ENCODE peak calls at places on chromosomes 6 and 20, in nine cellular contexts. A is T-helper 22 cell; K is M059J; M is HS-5; S is occipital lobe; G is HTR-8/SVneo; L is NCI-H1092 treated with DMSO at 0.1 percent for 48 hours; E is COR-L47; J is stimulated activated naive CD8-positive, alpha-beta T cell treated with anti-CD3 and anti-CD28 coated beads, Interleukin-15, amount 100 ng/mL, for 72 hours. H is an unnamed sample.
A peak's percentile ranks its signal among the peaks of the same experiment; 100 is the strongest.

GRCh38 chr6:137873273-137873762 is 6.3 kb downstream of the TNFAIP3 start:
- DNase-seq in M (peak; percentile 75), E (no peak), A (peak; percentile 59), L (no peak), S (no peak), K (peak; percentile 40), G (no peak), J (peak; percentile 92), H (peak; percentile 88)

GRCh38 chr20:18679020-18679419 is 91.2 kb downstream of the DTD1 start:
- DNase-seq in K (peak; percentile 63), E (peak; percentile 78), A (no peak), J (no peak), S (no peak), G (no peak), L (peak; percentile 85), M (no peak), H (peak; percentile 33)

GRCh38 chr20:19995220-19995863 is 21.8 kb upstream of the NAA20 start:
- DNase-seq in J (peak; percentile 21), E (peak; percentile 40), L (peak; percentile 72), M (no peak), G (peak; percentile 51), K (peak; percentile 78), S (no peak), A (no peak), H (peak; percentile 73)

GRCh38 chr6:28167068-28167467 is 25.4 kb downstream of the ZKSCAN8 start:
- DNase-seq in A (no peak), K (peak; percentile 90), E (no peak), L (no peak), S (no peak), G (no peak), M (peak; percentile 87), J (no peak), H (peak; percentile 58)

GRCh38 chr6:107820571-107821261 is 3.4 kb downstream of the SCML4 start:
- DNase-seq in L (peak; percentile 60), S (no peak), E (peak; percentile 84), G (no peak), A (no peak), M (no peak), J (peak; percentile 45), K (peak; percentile 43), H (peak; percentile 50)

GRCh38 chr20:9409352-9409751 is 105.0 kb upstream of the LAMP5 start:
- DNase-seq in A (no peak), L (no peak), M (peak; percentile 61), S (no peak), K (peak; percentile 66), G (no peak), J (no peak), E (no peak), H (peak; percentile 49)

GRCh38 chr6:21707527-21707926 is 114.0 kb downstream of the SOX4 start:
- DNase-seq in K (peak; percentile 12), E (no peak), L (no peak), G (no peak), J (no peak), A (no peak), S (no peak), M (no peak), H (no peak)

GRCh38 chr20:57831326-57831991 is 121.6 kb upstream of the PMEPA1 start:
- DNase-seq in J (no peak), M (no peak), L (no peak), G (no peak), S (no peak), E (no peak), A (no peak), K (no peak), H (no peak)

GRCh38 chr6:70813885-70814284 is 143.0 kb downstream of the B3GAT2 start:
- DNase-seq in S (no peak), K (no peak), G (no peak), E (no peak), M (no peak), A (no peak), L (no peak), J (no peak), H (no peak)